ENCODE peak calls at places on chromosomes 12 and 14, in four cellular contexts. L is H1, J is uterus, V is cardiac muscle cell. E is an unnamed sample.

GRCh38 chr12:71018682-71019081 is 98.1 kb upstream of the PTPRR start:
- DNase-seq in L (no peak), J (no peak), V (no peak), E (no peak)

GRCh38 chr14:104885031-104885972 is 20.2 kb downstream of the CEP170B start:
- DNase-seq in L (peak; percentile 42), J (peak; percentile 13), V (no peak), E (peak; percentile 23)

GRCh38 chr12:120376416-120376815 is 7.5 kb upstream of the MSI1 start:
- DNase-seq in L (no peak), J (no peak), V (no peak), E (no peak)

GRCh38 chr14:92973798-92974372 is 50.9 kb downstream of the CHGA start:
- DNase-seq in L (no peak), J (peak; percentile 62), V (no peak), E (peak; percentile 40)

GRCh38 chr14:58822856-58823255 is 185.1 kb downstream of the DACT1 start:
- DNase-seq in L (no peak), J (no peak), V (no peak), E (no peak)

GRCh38 chr14:79627058-79627457 is 584.2 kb downstream of the DIO2 start:
- DNase-seq in L (no peak), J (no peak), V (no peak), E (no peak)

GRCh38 chr12:124233041-124233836 is 61.7 kb upstream of the RFLNA start:
- DNase-seq in L (no peak), J (no peak), V (no peak), E (no peak)

GRCh38 chr12:51421266-51421884 is 3.3 kb upstream of the SLC4A8 start:
- DNase-seq in L (peak; percentile 68), J (no peak), V (peak; percentile 85), E (peak; percentile 70)

GRCh38 chr14:64709126-64709525 is 4.9 kb downstream of the PLEKHG3 start:
- DNase-seq in L (no peak), J (no peak), V (no peak), E (peak; percentile 0)

GRCh38 chr14:59278111-59278510 is 89.6 kb downstream of the DAAM1 start:
- DNase-seq in L (no peak), J (no peak), V (no peak), E (no peak)

DNA sequence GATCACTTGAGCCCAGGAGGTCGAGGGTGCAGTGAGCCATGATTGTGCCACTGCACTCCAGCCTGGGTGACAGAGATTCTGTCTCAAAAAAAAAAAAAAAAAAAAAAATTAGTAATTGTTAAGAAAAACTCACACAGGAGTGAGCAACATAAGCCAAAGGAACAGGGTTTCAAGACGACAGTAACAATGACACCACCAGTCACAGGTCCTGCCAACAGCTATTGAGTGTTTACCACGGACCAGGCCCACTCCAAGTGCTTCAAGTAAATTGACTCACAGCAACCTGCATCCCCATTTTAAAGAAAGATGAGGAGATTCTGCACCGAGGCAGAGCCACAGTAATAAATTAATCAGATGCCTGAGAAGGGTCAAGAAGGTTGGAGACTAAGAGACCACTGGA is 194.5 kb downstream of the DPF3 start:
- DNase-seq in L (no peak), J (no peak), V (no peak), E (no peak)
- H3K4me1 ChIP-seq in L (peaks cover 8% of the 10 kb centered on the region), J (no peaks in the 10 kb centered on the region), V (peaks cover 41% of the 10 kb centered on the region), E (peaks cover 11% of the 10 kb centered on the region)

GRCh38 chr14:40028991-40029390 is 596.8 kb upstream of the FBXO33 start:
- DNase-seq in L (no peak), J (no peak), V (no peak), E (no peak)
- H3K4me3 ChIP-seq in L (no peak overlapping the region), J (no peak overlapping the region), V (no peak overlapping the region), E (no peak overlapping the region)

GRCh38 chr14:94583557-94583956 is 2.3 kb downstream of the SERPINA5 start:
- DNase-seq in L (no peak), J (no peak), V (no peak), E (no peak)
- H3K4me1 ChIP-seq in L (peaks cover 2% of the 10 kb centered on the region), J (no peaks in the 10 kb centered on the region), V (no peaks in the 10 kb centered on the region), E (no peaks in the 10 kb centered on the region)

DNA sequence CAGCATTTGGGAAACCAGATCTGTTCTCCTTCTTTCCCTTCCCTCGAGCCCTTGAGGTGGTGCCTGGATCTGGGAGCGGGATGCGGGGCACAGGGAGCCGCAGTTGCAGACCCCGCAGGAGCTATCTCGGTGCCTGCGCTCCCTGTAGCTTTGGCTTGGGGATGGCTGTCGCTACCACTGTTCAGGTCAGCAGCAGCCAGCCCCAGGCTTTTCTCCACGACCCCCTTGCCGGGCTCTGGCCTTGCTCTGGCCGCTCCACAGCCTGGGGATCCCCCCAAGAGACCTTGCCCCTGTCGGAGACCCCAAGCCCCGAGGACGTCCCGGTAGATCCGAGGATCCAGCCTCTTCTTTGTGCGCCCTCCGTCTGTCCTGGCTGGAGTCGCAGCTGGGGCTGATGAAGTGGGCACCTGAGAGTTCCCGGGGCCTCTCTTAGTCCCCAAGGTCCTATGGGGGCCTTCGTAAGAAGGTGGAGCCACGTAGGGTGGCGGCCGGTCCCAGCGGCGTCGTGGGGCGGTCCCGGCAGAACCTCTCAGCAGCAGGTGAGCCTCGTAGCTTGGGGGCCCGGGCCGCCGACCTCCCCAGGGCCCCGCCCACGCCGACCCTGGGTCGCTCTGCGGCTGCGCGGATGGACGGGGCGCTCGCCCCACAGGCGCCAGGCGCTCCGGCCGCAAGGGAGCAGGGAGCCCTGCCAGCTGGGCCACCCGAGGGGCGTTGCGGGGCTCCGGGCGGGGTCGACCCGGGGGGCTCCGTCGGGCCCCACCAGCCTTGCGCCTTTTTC is 1.3 kb downstream of the DDN start:
- DNase-seq in L (peak; percentile 84), J (no peak), V (no peak), E (peak; percentile 73)
- H3K4me3 ChIP-seq in L (peak overlapping the region; percentile 68), J (peak overlapping the region; percentile 30), V (peak overlapping the region; percentile 27), E (peak overlapping the region; percentile 89)

DNA sequence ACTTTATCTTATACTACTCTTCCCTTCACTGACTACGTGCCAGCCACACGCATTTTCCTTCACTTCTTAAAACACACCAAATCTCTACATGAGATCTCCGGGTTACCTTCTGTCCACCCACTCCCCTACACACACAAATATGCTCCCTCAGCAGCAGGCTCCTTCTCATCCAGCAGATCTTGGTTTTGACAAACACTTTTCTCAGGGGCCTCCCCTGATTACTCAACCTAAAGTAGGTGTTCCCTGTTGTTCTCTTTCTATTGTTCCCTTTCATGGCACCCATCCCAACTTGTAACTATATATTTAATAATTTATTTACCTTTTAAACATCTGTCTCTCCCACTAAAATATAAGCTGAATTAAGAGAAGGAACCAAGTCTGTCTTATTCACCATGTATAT is 2.8 kb downstream of the C2CD5 start:
- DNase-seq in L (no peak), J (no peak), V (no peak), E (no peak)
- H3K4me1 ChIP-seq in L (peaks cover 5% of the 10 kb centered on the region), J (no peaks in the 10 kb centered on the region), V (peaks cover 3% of the 10 kb centered on the region), E (no peaks in the 10 kb centered on the region)

GRCh38 chr12:121533391-121534090 is 47.3 kb downstream of the KDM2B start:
- DNase-seq in L (no peak), J (no peak), V (no peak), E (no peak)

GRCh38 chr12:121529184-121529583 is 51.6 kb downstream of the KDM2B start:
- DNase-seq in L (no peak), J (no peak), V (no peak), E (no peak)

GRCh38 chr12:121531356-121531750 is 49.5 kb downstream of the KDM2B start:
- DNase-seq in L (no peak), J (no peak), V (no peak), E (no peak)

GRCh38 chr12:121532503-121533390 is 48.1 kb downstream of the KDM2B start:
- DNase-seq in L (no peak), J (no peak), V (no peak), E (no peak)

GRCh38 chr12:121530600-121531355 is 50.0 kb downstream of the KDM2B start:
- DNase-seq in L (no peak), J (peak; percentile 81), V (no peak), E (no peak)
- H3K4me3 ChIP-seq in L (no peak overlapping the region), J (no peak overlapping the region), V (no peak overlapping the region), E (no peak overlapping the region)

E was measured in BE2C.